ENCODE peak calls at places on chromosomes 5 and 9, in six cellular contexts. F is H1, C is HepG2, O is GM23338, Y is K562, M is GM12878. Z is an unnamed sample.

GRCh38 chr5:180611140-180611850 is 20.0 kb upstream of the SCGB3A1 start:
- DNase-seq in C (peak; percentile 70), M (no peak), Y (peak; percentile 71), O (peak; percentile 51), F (no peak), Z (peak; percentile 50)

GRCh38 chr5:57779383-57780223 is 297.0 kb upstream of the ACTBL2 start:
- DNase-seq in Y (peak; percentile 10), M (no peak), O (peak; percentile 78), C (peak; percentile 49), F (no peak), Z (peak; percentile 32)

GRCh38 chr5:163504091-163504931 is 1.1 kb upstream of the MAT2B start:
- DNase-seq in O (peak; percentile 51), C (peak; percentile 27), F (no peak), Y (peak; percentile 37), M (no peak), Z (no peak)

GRCh38 chr5:179122411-179123108 is 62.4 kb downstream of the ZNF354C start:
- DNase-seq in Y (no peak), O (no peak), F (no peak), C (no peak), M (no peak), Z (no peak)

GRCh38 chr9:70772591-70772990 is 348.8 kb downstream of the TRPM3 start:
- DNase-seq in C (no peak), O (no peak), F (no peak), Y (no peak), M (no peak), Z (no peak)

GRCh38 chr9:105385372-105385985 is 62.4 kb upstream of the FSD1L start:
- DNase-seq in Y (no peak), F (no peak), O (peak; percentile 27), M (peak; percentile 27), C (no peak), Z (no peak)

GRCh38 chr9:78585909-78586308 is 289.0 kb downstream of the PSAT1 start:
- DNase-seq in C (no peak), Y (no peak), F (no peak), O (no peak), M (no peak), Z (no peak)

GRCh38 chr9:131899248-131899882 is 159.5 kb upstream of the RAPGEF1 start:
- DNase-seq in O (peak; percentile 46), C (no peak), Y (no peak), F (no peak), M (no peak), Z (peak; percentile 38)

GRCh38 chr5:96563816-96564215 is 98.4 kb upstream of the CAST start:
- DNase-seq in O (no peak), F (no peak), Y (no peak), C (no peak), M (no peak), Z (no peak)

GRCh38 chr5:168908207-168908606 is 329.0 kb upstream of the PANK3 start:
- DNase-seq in O (no peak), F (no peak), M (no peak), Y (no peak), C (no peak), Z (no peak)

GRCh38 chr5:160479926-160480325 is 58.3 kb downstream of the PTTG1 start:
- DNase-seq in O (no peak), M (no peak), F (no peak), C (no peak), Y (no peak), Z (no peak)

GRCh38 chr9:104903609-104904008 is 24.3 kb downstream of the ABCA1 start:
- DNase-seq in C (peak; percentile 38), F (no peak), Y (no peak), O (no peak), M (no peak), Z (no peak)

GRCh38 chr5:42944989-42945388 is 95.1 kb downstream of the ANXA2R start:
- DNase-seq in Y (no peak), F (no peak), C (no peak), O (no peak), M (no peak), Z (no peak)

GRCh38 chr5:127536687-127537086 is 19.2 kb downstream of the PRRC1 start:
- DNase-seq in Y (peak; percentile 15), M (no peak), F (no peak), O (peak; percentile 28), C (no peak), Z (no peak)

GRCh38 chr5:141172381-141173204 is at the start of gene PCDHB7:
- DNase-seq in Y (peak; percentile 27), F (no peak), M (no peak), C (peak; percentile 36), O (peak; percentile 85), Z (peak; percentile 57)

GRCh38 chr5:153659337-153659736 is 168.9 kb downstream of the GRIA1 start:
- DNase-seq in O (no peak), M (no peak), F (no peak), Y (no peak), C (no peak), Z (no peak)

GRCh38 chr9:98720402-98720801 is 11.7 kb upstream of the GABBR2 start:
- DNase-seq in O (no peak), C (no peak), F (no peak), M (no peak), Y (no peak), Z (no peak)

GRCh38 chr5:10975915-10976314 is 214.9 kb upstream of the DAP start:
- DNase-seq in M (no peak), C (no peak), Y (no peak), F (no peak), O (no peak), Z (no peak)

GRCh38 chr5:57493034-57493433 is 10.4 kb upstream of the ACTBL2 start:
- DNase-seq in M (no peak), C (no peak), F (no peak), O (no peak), Y (no peak), Z (no peak)

DNA sequence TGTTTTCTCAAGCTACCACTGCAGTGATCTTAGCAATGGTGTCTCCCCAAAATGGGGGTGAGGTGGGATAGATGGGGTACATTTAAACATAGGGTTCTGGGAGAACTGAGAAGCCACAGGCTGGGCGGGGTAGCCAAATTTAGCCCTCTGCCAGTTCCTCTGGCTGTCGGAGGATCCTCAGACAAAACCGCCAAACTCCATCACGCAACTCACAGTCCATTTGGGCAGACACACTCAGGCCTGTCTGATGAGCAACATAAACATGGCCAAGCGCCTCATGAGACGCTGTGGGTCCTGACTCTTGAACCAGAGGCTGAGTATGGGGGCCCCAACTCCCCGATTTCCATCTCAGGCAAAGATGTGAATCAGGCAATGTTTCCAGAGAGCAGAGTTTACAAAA is 162.3 kb downstream of the FGF18 start:
- DNase-seq in M (no peak), Y (no peak), C (no peak), O (no peak), F (no peak), Z (no peak)
- TF ChIP-seq CREB1 in M (no peak), Y (no peak), C (no peak), O (no peak), F (no peak), Z (no peak)

GRCh38 chr9:134323741-134324358 is 2.4 kb upstream of the RXRA start:
- DNase-seq in M (no peak), F (no peak), O (no peak), Y (peak; percentile 48), C (peak; percentile 61), Z (no peak)
- TF ChIP-seq CREB1 in M (no peak), F (no peak), O (no peak), Y (no peak), C (no peak), Z (no peak)

GRCh38 chr5:137398175-137398574 is 101.0 kb downstream of the SPOCK1 start:
- DNase-seq in F (no peak), Y (no peak), O (no peak), C (no peak), M (no peak), Z (no peak)

GRCh38 chr5:137393196-137393993 is 105.7 kb downstream of the SPOCK1 start:
- DNase-seq in O (no peak), F (no peak), Y (no peak), M (no peak), C (no peak), Z (no peak)

GRCh38 chr5:137392261-137392660 is 106.9 kb downstream of the SPOCK1 start:
- DNase-seq in Y (no peak), O (no peak), M (no peak), C (no peak), F (no peak), Z (no peak)

GRCh38 chr5:137398751-137399150 is 100.4 kb downstream of the SPOCK1 start:
- DNase-seq in C (no peak), O (no peak), F (no peak), Y (no peak), M (no peak), Z (no peak)

DNA sequence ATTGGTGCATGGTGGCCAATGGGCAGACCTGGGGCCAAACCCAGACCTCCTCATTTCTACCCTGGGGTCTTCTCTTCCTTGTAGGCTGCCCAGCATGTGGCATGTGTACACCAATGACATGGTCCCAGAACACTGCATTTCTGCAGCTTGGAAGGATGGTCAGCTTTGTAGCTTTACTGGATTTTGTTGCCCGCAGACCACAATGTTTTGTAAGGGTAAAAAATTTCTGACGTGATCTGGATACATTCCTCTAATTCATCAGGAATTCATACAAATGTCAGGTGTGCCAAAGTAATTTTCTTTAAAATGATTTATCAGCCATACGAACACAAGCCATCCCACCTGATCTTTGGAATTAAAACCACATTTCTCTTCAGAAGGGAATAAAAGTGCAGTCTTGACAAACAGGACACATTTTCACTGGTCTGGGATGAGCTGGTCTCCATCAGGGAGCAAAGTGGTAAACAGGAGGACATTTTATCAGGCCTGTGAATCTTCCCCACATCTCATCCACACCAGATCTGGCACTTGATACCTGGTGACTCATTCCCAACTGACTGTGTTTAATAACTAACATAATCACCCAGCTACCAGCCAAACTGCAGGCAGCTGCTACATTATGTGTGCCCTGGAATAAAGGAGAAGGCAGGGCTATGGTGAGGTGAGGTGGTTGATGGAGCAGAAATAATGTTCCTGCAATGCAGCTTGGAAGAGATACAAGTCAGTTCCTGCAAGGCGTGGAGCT is 103.9 kb downstream of the SPOCK1 start:
- DNase-seq in Y (no peak), F (no peak), M (no peak), O (no peak), C (no peak), Z (no peak)
- TF ChIP-seq CREB1 in Y (no peak), F (no peak), M (no peak), O (no peak), C (no peak), Z (no peak)

GRCh38 chr5:79697222-79698164 is 7.9 kb downstream of the CMYA5 start:
- DNase-seq in M (no peak), C (no peak), O (no peak), Y (peak; percentile 14), F (no peak), Z (no peak)

GRCh38 chr5:79695501-79695900 is 5.9 kb downstream of the CMYA5 start:
- DNase-seq in C (no peak), M (no peak), O (no peak), F (no peak), Y (no peak), Z (no peak)

GRCh38 chr5:79694183-79694582 is 4.5 kb downstream of the CMYA5 start:
- DNase-seq in O (no peak), M (no peak), C (no peak), Y (no peak), F (no peak), Z (no peak)

GRCh38 chr5:79692586-79692985 is 3.0 kb downstream of the CMYA5 start:
- DNase-seq in O (no peak), Y (no peak), M (no peak), F (no peak), C (no peak), Z (no peak)

DNA sequence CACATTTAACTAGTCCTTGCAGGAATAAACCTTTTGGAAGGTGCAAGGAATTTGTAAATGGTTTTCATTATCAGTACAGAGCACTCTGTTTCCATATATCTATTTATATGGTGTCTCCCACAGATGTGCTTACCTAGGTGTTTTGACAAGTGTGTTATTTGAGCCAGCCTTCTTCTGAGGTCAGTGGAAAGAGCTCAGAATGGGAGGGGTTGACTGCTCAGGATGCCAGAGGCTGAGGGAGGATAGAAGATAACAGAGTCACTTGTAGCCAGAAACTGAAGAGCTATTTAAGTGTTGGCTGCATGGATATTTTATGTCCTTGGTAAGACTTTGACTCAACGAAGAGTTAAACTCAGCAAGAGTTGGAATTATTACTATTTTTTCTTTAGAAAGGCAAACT is 5.0 kb downstream of the CMYA5 start:
- DNase-seq in O (peak; percentile 33), M (no peak), F (no peak), C (no peak), Y (peak; percentile 17), Z (no peak)
- TF ChIP-seq CREB1 in O (no peak), M (no peak), F (no peak), C (no peak), Y (no peak), Z (no peak)